ENCODE peak calls at places on chromosomes 3 and 15, in seven cellular contexts. One of them, this sample, is unnamed.
A peak's percentile ranks its signal among the peaks of the same experiment; 100 is the strongest.

GRCh38 chr3:65636326-65636725 is 402.4 kb downstream of the MAGI1 start:
- DNase-seq in ecto neural progenitor cell: no peak
- DNase-seq in astrocyte of the spinal cord: no peak
- DNase-seq in GDM1: no peak
- DNase-seq in mesendoderm: no peak
- DNase-seq in B cell: no peak
- DNase-seq in anterior cingulate cortex: no peak
- DNase-seq in this sample: peak; percentile 24

GRCh38 chr3:126114406-126115386 is 30.8 kb upstream of the SLC41A3 start:
- DNase-seq in ecto neural progenitor cell: peak; percentile 44
- DNase-seq in astrocyte of the spinal cord: no peak
- DNase-seq in GDM1: no peak
- DNase-seq in mesendoderm: no peak
- DNase-seq in B cell: no peak
- DNase-seq in anterior cingulate cortex: no peak
- DNase-seq in this sample: no peak

GRCh38 chr15:70703066-70703465 is 60.3 kb downstream of the UACA start:
- DNase-seq in ecto neural progenitor cell: no peak
- DNase-seq in astrocyte of the spinal cord: no peak
- DNase-seq in GDM1: no peak
- DNase-seq in mesendoderm: no peak
- DNase-seq in B cell: no peak
- DNase-seq in anterior cingulate cortex: no peak
- DNase-seq in this sample: no peak

GRCh38 chr15:96181873-96182301 is 148.6 kb upstream of the NR2F2 start:
- DNase-seq in ecto neural progenitor cell: no peak
- DNase-seq in astrocyte of the spinal cord: peak; percentile 44
- DNase-seq in GDM1: no peak
- DNase-seq in mesendoderm: peak; percentile 29
- DNase-seq in B cell: no peak
- DNase-seq in anterior cingulate cortex: no peak
- DNase-seq in this sample: no peak

GRCh38 chr15:89472785-89473256 is 23.6 kb downstream of the RHCG start:
- DNase-seq in ecto neural progenitor cell: peak; percentile 91
- DNase-seq in astrocyte of the spinal cord: peak; percentile 37
- DNase-seq in GDM1: peak; percentile 34
- DNase-seq in mesendoderm: peak; percentile 91
- DNase-seq in B cell: peak; percentile 83
- DNase-seq in anterior cingulate cortex: peak; percentile 40
- DNase-seq in this sample: peak; percentile 49

GRCh38 chr3:35651888-35652287 is 12.6 kb downstream of the ARPP21 start:
- DNase-seq in ecto neural progenitor cell: no peak
- DNase-seq in astrocyte of the spinal cord: peak; percentile 67
- DNase-seq in GDM1: no peak
- DNase-seq in mesendoderm: no peak
- DNase-seq in B cell: no peak
- DNase-seq in anterior cingulate cortex: no peak
- DNase-seq in this sample: no peak

GRCh38 chr15:32641517-32642059 is at the start of gene SCG5:
- DNase-seq in ecto neural progenitor cell: peak; percentile 82
- DNase-seq in astrocyte of the spinal cord: peak; percentile 35
- DNase-seq in GDM1: no peak
- DNase-seq in mesendoderm: peak; percentile 85
- DNase-seq in B cell: no peak
- DNase-seq in anterior cingulate cortex: peak; percentile 73
- DNase-seq in this sample: no peak

GRCh38 chr3:55818485-55818884 is 331.4 kb upstream of the WNT5A start:
- DNase-seq in ecto neural progenitor cell: no peak
- DNase-seq in astrocyte of the spinal cord: no peak
- DNase-seq in GDM1: no peak
- DNase-seq in mesendoderm: peak; percentile 21
- DNase-seq in B cell: no peak
- DNase-seq in anterior cingulate cortex: peak; percentile 22
- DNase-seq in this sample: no peak

GRCh38 chr3:106957021-106957420 is 420.2 kb upstream of the CCDC54 start:
- DNase-seq in ecto neural progenitor cell: no peak
- DNase-seq in astrocyte of the spinal cord: peak; percentile 36
- DNase-seq in GDM1: no peak
- DNase-seq in mesendoderm: no peak
- DNase-seq in B cell: no peak
- DNase-seq in anterior cingulate cortex: no peak
- DNase-seq in this sample: no peak